ENCODE peak calls at places on chromosomes 1 and 21, in seven cellular contexts. K is GM12865, Y is AG04450, V is stomach, Q is AG10803, D is psoas muscle, A is Panc1. S is an unnamed sample.

GRCh38 chr1:111990026-111990877 is 784 bp upstream of the KCND3 start:
- DNase-seq in Q (peak), Y (no peak), A (no peak), D (peak), K (no peak), V (peak), S (no peak)

GRCh38 chr21:15023782-15024181 is 41.0 kb downstream of the NRIP1 start:
- DNase-seq in D (no peak), K (no peak), A (no peak), Y (no peak), V (no peak), Q (peak), S (no peak)

GRCh38 chr1:156113263-156114004 is 1.1 kb upstream of the LMNA start:
- DNase-seq in Q (peak), D (no peak), Y (no peak), A (no peak), K (no peak), V (no peak), S (no peak)

GRCh38 chr1:93448983-93449805 is 1.3 kb downstream of the FNBP1L start:
- DNase-seq in A (no peak), K (no peak), D (no peak), Y (no peak), V (peak), Q (peak), S (no peak)

GRCh38 chr21:45209046-45209445 is 78.6 kb downstream of the POFUT2 start:
- DNase-seq in V (no peak), Q (peak), K (no peak), D (no peak), Y (peak), A (no peak), S (peak)

GRCh38 chr1:244836135-244836521 is 670 bp downstream of the COX20 start:
- DNase-seq in K (peak), D (no peak), Q (peak), V (no peak), A (peak), Y (no peak), S (peak)

GRCh38 chr21:16422702-16423101 is 692.9 kb downstream of the USP25 start:
- DNase-seq in Y (no peak), A (no peak), D (no peak), K (no peak), V (no peak), Q (no peak), S (no peak)

GRCh38 chr1:55245781-55246180 is 30.6 kb upstream of the USP24 start:
- DNase-seq in A (no peak), K (no peak), V (no peak), D (no peak), Y (no peak), Q (no peak), S (no peak)

GRCh38 chr1:111856411-111857135 is 100.9 kb downstream of the DDX20 start:
- DNase-seq in K (no peak), A (no peak), Y (no peak), Q (no peak), D (no peak), V (no peak), S (no peak)

GRCh38 chr1:167439301-167439988 is 78.9 kb downstream of the CD247 start:
- DNase-seq in Y (no peak), K (peak), V (no peak), Q (no peak), D (peak), A (no peak), S (no peak)

GRCh38 chr1:226656601-226657277 is 82.3 kb downstream of the ITPKB start:
- DNase-seq in V (no peak), A (no peak), Y (no peak), D (peak), Q (peak), K (no peak), S (peak)

GRCh38 chr1:27335506-27336422 is 6.1 kb upstream of the SYTL1 start:
- DNase-seq in V (no peak), Q (no peak), K (no peak), A (no peak), Y (no peak), D (no peak), S (no peak)

GRCh38 chr1:200306954-200307754 is 102.7 kb downstream of the ZNF281 start:
- DNase-seq in V (no peak), Q (peak), D (no peak), K (peak), Y (no peak), A (no peak), S (no peak)

GRCh38 chr1:43858324-43858723 is 75.3 kb upstream of the ARTN start:
- DNase-seq in V (peak), A (no peak), Y (peak), D (peak), K (no peak), Q (peak), S (peak)

GRCh38 chr1:239815074-239815473 is 276.6 kb upstream of the FMN2 start:
- DNase-seq in D (no peak), Q (no peak), A (no peak), V (no peak), K (no peak), Y (no peak), S (no peak)
- H3K4me3 ChIP-seq in D (no peak), Q (no peak), A (peak), V (no peak), K (no peak), Y (no peak), S (no peak)

GRCh38 chr21:42010507-42011493 is 640 bp upstream of the ZBTB21 start:
- DNase-seq in V (no peak), A (no peak), Q (peak), Y (no peak), D (no peak), K (peak), S (no peak)
- TF ChIP-seq CTCF in V (peak), A (no peak), Q (peak), Y (no peak), D (peak), K (no peak), S (no peak)

GRCh38 chr1:32755098-32755809 is 52.7 kb upstream of the SYNC start:
- DNase-seq in V (no peak), D (no peak), Q (no peak), Y (no peak), K (no peak), A (no peak), S (no peak)

GRCh38 chr1:32754282-32755097 is 51.9 kb upstream of the SYNC start:
- DNase-seq in Q (no peak), K (no peak), D (peak), V (peak), A (no peak), Y (no peak), S (no peak)

GRCh38 chr1:32753532-32754281 is 51.1 kb upstream of the SYNC start:
- DNase-seq in Q (peak), V (peak), A (no peak), D (peak), K (peak), Y (no peak), S (no peak)

GRCh38 chr1:32757213-32757895 is 54.8 kb upstream of the SYNC start:
- DNase-seq in Q (no peak), D (no peak), A (no peak), Y (no peak), V (no peak), K (no peak), S (no peak)

GRCh38 chr1:32755810-32756159 is 53.2 kb upstream of the SYNC start:
- DNase-seq in V (no peak), Y (no peak), Q (no peak), K (no peak), A (no peak), D (no peak), S (no peak)
- H3K4me3 ChIP-seq in V (no peak), Y (no peak), Q (no peak), K (no peak), A (peak), D (no peak), S (no peak)

GRCh38 chr21:42255825-42256224 is 36.9 kb downstream of the ABCG1 start:
- DNase-seq in V (no peak), K (no peak), D (peak), Y (no peak), Q (no peak), A (no peak), S (no peak)
- TF ChIP-seq CTCF in V (no peak), K (no peak), D (no peak), Y (no peak), Q (no peak), A (no peak), S (no peak)

GRCh38 chr1:8137406-8138244 is 111.5 kb upstream of the ERRFI1 start:
- DNase-seq in A (peak), D (no peak), Q (peak), V (no peak), K (no peak), Y (peak), S (peak)
- H3K4me3 ChIP-seq in A (peak), D (peak), Q (no peak), V (no peak), K (no peak), Y (peak), S (no peak)

DNA sequence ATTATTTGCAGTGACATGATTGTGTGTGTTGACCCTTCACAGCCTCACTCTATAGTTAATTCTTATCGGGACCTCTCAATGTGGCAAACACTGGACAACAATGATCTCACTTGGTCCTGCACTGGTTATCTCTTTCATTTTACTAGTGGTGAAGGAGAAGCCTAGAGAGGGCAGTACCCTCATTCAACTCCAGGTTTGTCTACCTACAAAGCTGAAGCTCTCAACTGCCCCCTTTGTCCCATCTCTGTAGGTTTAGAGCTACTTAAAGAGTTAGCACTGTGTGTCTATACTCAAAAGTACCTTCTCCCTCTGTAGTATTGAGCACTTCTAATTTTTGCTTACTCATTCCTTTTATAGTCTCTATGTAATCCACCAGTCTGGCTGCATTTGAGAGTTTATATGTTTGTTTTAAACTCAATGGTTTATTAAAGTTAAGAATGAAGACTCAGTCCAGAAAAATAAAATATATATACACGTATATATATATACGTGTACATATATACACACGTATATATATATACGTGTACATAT is 40.9 kb upstream of the BCL9 start:
- DNase-seq in Q (no peak), K (no peak), A (no peak), V (no peak), Y (no peak), D (no peak), S (no peak)
- TF ChIP-seq CTCF in Q (no peak), K (no peak), A (no peak), V (no peak), Y (no peak), D (no peak), S (no peak)

GRCh38 chr1:25057188-25057587 is 127.1 kb upstream of the RUNX3 start:
- DNase-seq in Y (no peak), A (no peak), Q (no peak), V (no peak), D (no peak), K (no peak), S (no peak)
- H3K4me3 ChIP-seq in Y (no peak), A (no peak), Q (no peak), V (no peak), D (no peak), K (no peak), S (no peak)

S was measured in AG09309.